ENCODE peak calls at places on chromosome 19, in four cellular contexts. One of them, this sample, is unnamed.

GRCh38 chr19:52351512-52351911 is 15.5 kb downstream of the ZNF610 start:
- DNase-seq in cardiac muscle cell: peak
- DNase-seq in HFFc6: no peak
- DNase-seq in Peyer's patch: no peak
- DNase-seq in this sample: peak

GRCh38 chr19:31110331-31110730 is 238.9 kb downstream of the TSHZ3 start:
- DNase-seq in cardiac muscle cell: peak
- DNase-seq in HFFc6: peak
- DNase-seq in Peyer's patch: no peak
- DNase-seq in this sample: peak

GRCh38 chr19:11452814-11453335 is 17.4 kb downstream of the PRKCSH start:
- DNase-seq in cardiac muscle cell: no peak
- DNase-seq in HFFc6: no peak
- DNase-seq in Peyer's patch: no peak
- DNase-seq in this sample: no peak

GRCh38 chr19:33461256-33462111 is 60.1 kb downstream of the PEPD start:
- DNase-seq in cardiac muscle cell: no peak
- DNase-seq in HFFc6: no peak
- DNase-seq in Peyer's patch: peak
- DNase-seq in this sample: no peak

GRCh38 chr19:55276720-55277430 is 3.0 kb downstream of the HSPBP1 start:
- DNase-seq in cardiac muscle cell: no peak
- DNase-seq in HFFc6: no peak
- DNase-seq in Peyer's patch: no peak
- DNase-seq in this sample: no peak

GRCh38 chr19:30281903-30282302 is 90.3 kb upstream of the ZNF536 start:
- DNase-seq in cardiac muscle cell: no peak
- DNase-seq in HFFc6: no peak
- DNase-seq in Peyer's patch: no peak
- DNase-seq in this sample: no peak

GRCh38 chr19:45645068-45645630 is 6.0 kb upstream of the EML2 start:
- DNase-seq in cardiac muscle cell: no peak
- DNase-seq in HFFc6: no peak
- DNase-seq in Peyer's patch: no peak
- DNase-seq in this sample: peak

GRCh38 chr19:16066611-16067104 is 9.6 kb upstream of the TPM4 start:
- DNase-seq in cardiac muscle cell: no peak
- DNase-seq in HFFc6: peak
- DNase-seq in Peyer's patch: peak
- DNase-seq in this sample: peak

GRCh38 chr19:19528721-19529490 is at the start of gene YJEFN3:
- DNase-seq in cardiac muscle cell: no peak
- DNase-seq in HFFc6: no peak
- DNase-seq in Peyer's patch: no peak
- DNase-seq in this sample: no peak

GRCh38 chr19:14393303-14393702 is 12.1 kb downstream of the ADGRE5 start:
- DNase-seq in cardiac muscle cell: no peak
- DNase-seq in HFFc6: no peak
- DNase-seq in Peyer's patch: no peak
- DNase-seq in this sample: no peak

GRCh38 chr19:46609511-46610412 is 8.6 kb downstream of the CALM3 start:
- DNase-seq in cardiac muscle cell: no peak
- DNase-seq in HFFc6: no peak
- DNase-seq in Peyer's patch: peak
- DNase-seq in this sample: no peak

GRCh38 chr19:3535235-3535921 is 3.6 kb upstream of the TEKTIP1 start:
- DNase-seq in cardiac muscle cell: no peak
- DNase-seq in HFFc6: no peak
- DNase-seq in Peyer's patch: no peak
- DNase-seq in this sample: no peak

GRCh38 chr19:10093295-10094186 is 7.4 kb downstream of the SHFL start:
- DNase-seq in cardiac muscle cell: no peak
- DNase-seq in HFFc6: no peak
- DNase-seq in Peyer's patch: peak
- DNase-seq in this sample: peak

GRCh38 chr19:10510301-10510802 is 6.9 kb downstream of the S1PR5 start:
- DNase-seq in cardiac muscle cell: peak
- DNase-seq in HFFc6: no peak
- DNase-seq in Peyer's patch: peak
- DNase-seq in this sample: peak

GRCh38 chr19:11243798-11244169 is 4.4 kb downstream of the ANGPTL8 start:
- DNase-seq in cardiac muscle cell: no peak
- DNase-seq in HFFc6: no peak
- DNase-seq in Peyer's patch: no peak
- DNase-seq in this sample: no peak

GRCh38 chr19:7004313-7004931 is 16.8 kb downstream of the MBD3L2B start:
- DNase-seq in cardiac muscle cell: peak
- DNase-seq in HFFc6: peak
- DNase-seq in Peyer's patch: no peak
- DNase-seq in this sample: peak

GRCh38 chr19:9847087-9847671 is 12.1 kb downstream of the PIN1 start:
- DNase-seq in cardiac muscle cell: no peak
- DNase-seq in HFFc6: peak
- DNase-seq in Peyer's patch: peak
- DNase-seq in this sample: peak

GRCh38 chr19:7622933-7623685 is 6.2 kb downstream of the XAB2 start:
- DNase-seq in cardiac muscle cell: no peak
- DNase-seq in HFFc6: no peak
- DNase-seq in Peyer's patch: no peak
- DNase-seq in this sample: no peak

GRCh38 chr19:42942187-42942789 is 5.3 kb upstream of the PSG7 start:
- DNase-seq in cardiac muscle cell: no peak
- DNase-seq in HFFc6: no peak
- DNase-seq in Peyer's patch: no peak
- DNase-seq in this sample: peak

GRCh38 chr19:28118235-28118634 is 1094.7 kb downstream of the UQCRFS1 start:
- DNase-seq in cardiac muscle cell: no peak
- DNase-seq in HFFc6: no peak
- DNase-seq in Peyer's patch: no peak
- DNase-seq in this sample: no peak

GRCh38 chr19:34851277-34851804 is 75.4 kb upstream of the ZNF30 start:
- DNase-seq in cardiac muscle cell: no peak
- DNase-seq in HFFc6: no peak
- DNase-seq in Peyer's patch: no peak
- DNase-seq in this sample: no peak
- TF ChIP-seq CTCF in cardiac muscle cell: no peak
- TF ChIP-seq CTCF in HFFc6: no peak
- TF ChIP-seq CTCF in Peyer's patch: no peak
- TF ChIP-seq CTCF in this sample: no peak

GRCh38 chr19:35299523-35300339 is 7.8 kb downstream of the MAG start:
- DNase-seq in cardiac muscle cell: peak
- DNase-seq in HFFc6: no peak
- DNase-seq in Peyer's patch: no peak
- DNase-seq in this sample: no peak
- TF ChIP-seq CTCF in cardiac muscle cell: no peak
- TF ChIP-seq CTCF in HFFc6: no peak
- TF ChIP-seq CTCF in Peyer's patch: no peak
- TF ChIP-seq CTCF in this sample: no peak

GRCh38 chr19:23286477-23286876 is 36.3 kb upstream of the ZNF724 start:
- DNase-seq in cardiac muscle cell: no peak
- DNase-seq in HFFc6: no peak
- DNase-seq in Peyer's patch: no peak
- DNase-seq in this sample: peak
- TF ChIP-seq CTCF in cardiac muscle cell: no peak
- TF ChIP-seq CTCF in HFFc6: peak
- TF ChIP-seq CTCF in Peyer's patch: no peak
- TF ChIP-seq CTCF in this sample: peak

GRCh38 chr19:12884202-12884601 is 2.8 kb downstream of the KLF1 start:
- DNase-seq in cardiac muscle cell: no peak
- DNase-seq in HFFc6: no peak
- DNase-seq in Peyer's patch: no peak
- DNase-seq in this sample: no peak

GRCh38 chr19:12884627-12884925 is 2.4 kb downstream of the KLF1 start:
- DNase-seq in cardiac muscle cell: no peak
- DNase-seq in HFFc6: no peak
- DNase-seq in Peyer's patch: no peak
- DNase-seq in this sample: no peak

GRCh38 chr19:12886943-12887747 is at the start of gene KLF1:
- DNase-seq in cardiac muscle cell: no peak
- DNase-seq in HFFc6: no peak
- DNase-seq in Peyer's patch: no peak
- DNase-seq in this sample: no peak

GRCh38 chr19:12884926-12885748 is 1.9 kb downstream of the KLF1 start:
- DNase-seq in cardiac muscle cell: peak
- DNase-seq in HFFc6: no peak
- DNase-seq in Peyer's patch: peak
- DNase-seq in this sample: peak

DNA sequence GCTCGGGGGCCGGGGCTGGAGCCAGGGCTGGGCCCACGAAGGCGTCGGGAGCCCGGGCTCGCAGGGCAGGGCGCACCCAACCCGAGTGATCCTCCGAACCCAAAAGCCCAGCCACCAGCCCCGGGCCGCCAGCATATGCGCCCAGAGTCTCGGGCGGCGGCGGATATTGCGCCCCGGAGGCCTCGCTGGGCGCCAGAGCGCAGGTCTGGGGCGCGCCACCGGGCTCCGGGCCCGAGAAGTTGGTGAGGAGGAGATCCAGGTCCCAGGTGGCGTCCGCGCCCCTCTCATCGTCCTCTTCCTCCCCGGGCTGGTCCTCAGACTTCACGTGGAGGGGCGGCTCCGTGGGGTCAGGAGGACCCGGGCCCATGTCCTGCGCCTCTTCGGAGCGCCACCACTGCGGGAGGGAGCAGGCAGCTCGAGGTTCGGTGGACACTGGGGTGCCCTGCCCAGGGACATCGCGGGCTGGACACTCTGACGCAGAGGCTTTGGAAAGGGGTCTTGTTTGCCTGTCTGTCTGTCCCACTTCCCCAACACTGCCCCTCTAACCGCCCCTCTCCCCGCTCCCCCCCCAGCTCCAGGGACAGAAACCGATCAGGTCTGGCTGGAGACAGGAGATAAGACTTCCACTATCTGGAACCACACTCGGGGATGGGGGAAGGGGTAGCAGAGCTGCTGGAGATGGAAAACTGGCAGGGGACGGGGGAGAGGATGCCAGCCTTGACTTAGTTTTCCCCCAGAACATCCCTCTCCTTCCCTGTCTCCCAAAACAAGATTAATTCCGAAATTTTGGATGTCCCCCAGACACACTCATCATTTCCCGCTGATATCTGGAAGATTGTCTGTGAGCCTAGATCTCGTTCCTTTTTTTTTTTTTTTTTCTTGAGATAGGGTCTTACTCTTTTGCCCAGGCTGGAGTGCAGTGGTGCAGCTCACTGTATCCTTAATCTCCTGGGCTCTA is 973 bp downstream of the KLF1 start:
- DNase-seq in cardiac muscle cell: no peak
- DNase-seq in HFFc6: no peak
- DNase-seq in Peyer's patch: no peak
- DNase-seq in this sample: no peak
- TF ChIP-seq CTCF in cardiac muscle cell: no peak
- TF ChIP-seq CTCF in HFFc6: peak
- TF ChIP-seq CTCF in Peyer's patch: no peak
- TF ChIP-seq CTCF in this sample: no peak

DNA sequence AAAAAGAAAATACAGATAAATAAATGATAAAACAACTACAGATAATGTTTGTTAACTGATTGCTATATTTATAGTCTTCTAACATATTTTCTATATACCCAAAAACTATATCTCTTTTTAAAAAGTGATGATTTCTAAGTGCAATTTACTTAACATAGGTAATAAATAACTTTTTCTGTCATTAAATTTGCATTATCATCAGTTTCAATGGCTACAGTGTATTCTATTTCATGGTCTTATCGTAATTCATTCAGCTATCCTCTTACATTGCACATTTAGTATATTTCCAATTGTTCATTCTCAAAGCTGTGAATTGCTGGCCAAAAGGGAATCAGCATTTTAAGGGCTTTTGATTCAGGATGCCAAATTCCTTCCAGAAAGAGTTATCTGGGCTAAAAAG is 3.6 kb downstream of the ZNF180 start:
- DNase-seq in cardiac muscle cell: no peak
- DNase-seq in HFFc6: no peak
- DNase-seq in Peyer's patch: no peak
- DNase-seq in this sample: no peak
- TF ChIP-seq CTCF in cardiac muscle cell: no peak
- TF ChIP-seq CTCF in HFFc6: no peak
- TF ChIP-seq CTCF in Peyer's patch: no peak
- TF ChIP-seq CTCF in this sample: no peak

DNA sequence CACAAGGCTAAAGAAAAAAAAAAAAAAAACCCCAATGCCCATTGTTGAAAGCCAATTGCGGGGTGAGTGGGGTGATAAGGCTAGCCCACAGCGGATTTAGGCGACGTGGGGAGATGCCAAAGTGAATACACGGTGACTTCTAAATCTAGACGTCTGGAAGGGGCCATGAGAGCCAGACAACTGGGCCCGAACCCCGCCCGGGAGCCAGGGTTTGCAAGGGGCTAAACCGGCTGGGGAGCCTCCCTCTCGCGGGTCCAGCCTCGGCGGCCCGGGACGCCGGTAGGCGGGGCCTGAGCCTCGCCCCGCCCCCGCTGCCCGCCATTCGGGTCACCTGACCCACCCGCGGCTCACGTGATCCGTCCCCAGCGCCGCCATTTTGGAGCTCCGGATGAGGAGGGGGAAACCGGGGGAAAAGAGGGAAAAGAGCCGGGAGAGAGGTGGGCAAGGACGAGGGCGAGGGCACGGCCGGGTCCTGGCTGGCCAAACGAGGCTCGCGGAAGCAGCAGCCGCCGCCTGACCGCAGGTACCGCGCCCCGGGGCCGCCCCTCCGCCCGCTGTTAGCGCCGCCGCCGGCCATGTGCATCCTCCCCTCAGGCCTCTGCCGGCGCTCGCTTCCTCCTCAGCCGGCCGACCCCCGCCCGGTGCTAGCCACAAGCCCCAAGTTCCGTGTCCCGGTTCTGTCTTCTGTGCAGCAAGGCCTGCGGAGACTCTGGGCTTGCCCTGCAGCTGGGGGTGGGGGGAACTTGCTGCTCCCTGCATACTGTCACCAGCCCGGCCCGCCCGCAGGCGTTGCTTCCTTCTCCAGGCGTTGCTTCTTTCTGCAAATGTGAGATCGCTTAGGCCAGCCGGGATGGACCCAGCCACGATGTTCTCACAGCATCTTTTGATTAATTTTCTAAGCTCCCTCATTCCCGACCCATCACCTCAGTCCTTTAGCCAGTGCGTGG is at the start of gene ZNF507:
- DNase-seq in cardiac muscle cell: peak
- DNase-seq in HFFc6: peak
- DNase-seq in Peyer's patch: peak
- DNase-seq in this sample: peak
- TF ChIP-seq CTCF in cardiac muscle cell: no peak
- TF ChIP-seq CTCF in HFFc6: peak
- TF ChIP-seq CTCF in Peyer's patch: no peak
- TF ChIP-seq CTCF in this sample: no peak

GRCh38 chr19:50512112-50512998 is 1.4 kb downstream of the ASPDH start:
- DNase-seq in cardiac muscle cell: no peak
- DNase-seq in HFFc6: no peak
- DNase-seq in Peyer's patch: no peak
- DNase-seq in this sample: no peak

GRCh38 chr19:50509366-50509765 is 1.6 kb downstream of the JOSD2 start:
- DNase-seq in cardiac muscle cell: no peak
- DNase-seq in HFFc6: no peak
- DNase-seq in Peyer's patch: no peak
- DNase-seq in this sample: no peak

GRCh38 chr19:50510700-50511068 is 307 bp downstream of the JOSD2 start:
- DNase-seq in cardiac muscle cell: no peak
- DNase-seq in HFFc6: no peak
- DNase-seq in Peyer's patch: no peak
- DNase-seq in this sample: no peak

GRCh38 chr19:50510121-50510670 is 795 bp downstream of the JOSD2 start:
- DNase-seq in cardiac muscle cell: no peak
- DNase-seq in HFFc6: no peak
- DNase-seq in Peyer's patch: no peak
- DNase-seq in this sample: no peak

GRCh38 chr19:50511069-50511822 is at the start of gene JOSD2:
- DNase-seq in cardiac muscle cell: peak
- DNase-seq in HFFc6: peak
- DNase-seq in Peyer's patch: peak
- DNase-seq in this sample: peak
- TF ChIP-seq CTCF in cardiac muscle cell: no peak
- TF ChIP-seq CTCF in HFFc6: peak
- TF ChIP-seq CTCF in Peyer's patch: no peak
- TF ChIP-seq CTCF in this sample: no peak

This sample was measured in NB4.